ENCODE peak calls at places on chromosomes 5 and 9, in nine cellular contexts. H, S, P, X, K, B, T, Q and W are unnamed samples.
A peak's percentile ranks its signal among the peaks of the same experiment; 100 is the strongest.

GRCh38 chr9:86405926-86406325 is 51.7 kb upstream of the TUT7 start:
- DNase-seq in H (no peak), S (no peak), B (no peak), T (peak; percentile 93), Q (no peak), K (no peak), P (no peak), X (no peak), W (peak; percentile 34)

GRCh38 chr9:77495834-77496671 is 152.1 kb downstream of the GNA14 start:
- DNase-seq in T (peak; percentile 23), X (no peak), H (no peak), S (no peak), Q (no peak), P (no peak), K (no peak), B (no peak), W (no peak)

GRCh38 chr5:36948041-36948440 is 71.5 kb downstream of the NIPBL start:
- DNase-seq in K (no peak), H (no peak), T (peak; percentile 34), S (no peak), X (no peak), B (no peak), P (no peak), Q (no peak), W (no peak)

GRCh38 chr9:69085523-69086283 is 50.2 kb downstream of the FXN start:
- DNase-seq in P (no peak), S (no peak), K (no peak), H (no peak), T (peak; percentile 82), Q (no peak), X (peak; percentile 18), B (no peak), W (no peak)

GRCh38 chr9:106962105-106962504 is 99.1 kb downstream of the ZNF462 start:
- DNase-seq in B (no peak), T (no peak), K (no peak), X (no peak), Q (no peak), P (no peak), H (no peak), S (no peak), W (no peak)

GRCh38 chr5:111367081-111367480 is 142.9 kb downstream of the CAMK4 start:
- DNase-seq in S (no peak), H (no peak), Q (no peak), X (no peak), K (no peak), T (no peak), B (no peak), P (no peak), W (no peak)

GRCh38 chr5:110376281-110376916 is 350.1 kb downstream of the TMEM232 start:
- DNase-seq in B (no peak), T (peak; percentile 23), S (no peak), X (no peak), H (no peak), K (no peak), P (no peak), Q (no peak), W (no peak)

GRCh38 chr9:115013998-115014397 is 83.6 kb upstream of the TNFSF8 start:
- DNase-seq in P (no peak), B (peak; percentile 36), T (peak; percentile 82), S (peak; percentile 58), K (peak; percentile 79), Q (peak; percentile 79), X (peak; percentile 55), H (peak; percentile 85), W (peak; percentile 71)

GRCh38 chr9:77170991-77171699 is 6.2 kb upstream of the VPS13A start:
- DNase-seq in K (no peak), H (no peak), B (peak; percentile 50), Q (no peak), X (no peak), S (no peak), T (no peak), P (no peak), W (no peak)

GRCh38 chr5:143650296-143650695 is 161.7 kb upstream of the HMHB1 start:
- DNase-seq in S (no peak), X (peak; percentile 13), B (no peak), K (no peak), Q (no peak), P (no peak), T (no peak), H (no peak), W (no peak)

GRCh38 chr5:657570-657969 is 35.6 kb downstream of the TPPP start:
- DNase-seq in S (no peak), Q (no peak), P (no peak), T (peak; percentile 73), B (no peak), H (no peak), K (no peak), X (no peak), W (no peak)

GRCh38 chr9:123062306-123063171 is 29.1 kb downstream of the GPR21 start:
- DNase-seq in Q (no peak), S (no peak), T (no peak), X (no peak), P (no peak), H (no peak), K (no peak), B (no peak), W (no peak)

GRCh38 chr5:140116716-140117115 is 2.8 kb downstream of the PURA start:
- DNase-seq in K (no peak), B (no peak), T (no peak), H (no peak), Q (no peak), X (no peak), S (no peak), P (no peak), W (no peak)

DNA sequence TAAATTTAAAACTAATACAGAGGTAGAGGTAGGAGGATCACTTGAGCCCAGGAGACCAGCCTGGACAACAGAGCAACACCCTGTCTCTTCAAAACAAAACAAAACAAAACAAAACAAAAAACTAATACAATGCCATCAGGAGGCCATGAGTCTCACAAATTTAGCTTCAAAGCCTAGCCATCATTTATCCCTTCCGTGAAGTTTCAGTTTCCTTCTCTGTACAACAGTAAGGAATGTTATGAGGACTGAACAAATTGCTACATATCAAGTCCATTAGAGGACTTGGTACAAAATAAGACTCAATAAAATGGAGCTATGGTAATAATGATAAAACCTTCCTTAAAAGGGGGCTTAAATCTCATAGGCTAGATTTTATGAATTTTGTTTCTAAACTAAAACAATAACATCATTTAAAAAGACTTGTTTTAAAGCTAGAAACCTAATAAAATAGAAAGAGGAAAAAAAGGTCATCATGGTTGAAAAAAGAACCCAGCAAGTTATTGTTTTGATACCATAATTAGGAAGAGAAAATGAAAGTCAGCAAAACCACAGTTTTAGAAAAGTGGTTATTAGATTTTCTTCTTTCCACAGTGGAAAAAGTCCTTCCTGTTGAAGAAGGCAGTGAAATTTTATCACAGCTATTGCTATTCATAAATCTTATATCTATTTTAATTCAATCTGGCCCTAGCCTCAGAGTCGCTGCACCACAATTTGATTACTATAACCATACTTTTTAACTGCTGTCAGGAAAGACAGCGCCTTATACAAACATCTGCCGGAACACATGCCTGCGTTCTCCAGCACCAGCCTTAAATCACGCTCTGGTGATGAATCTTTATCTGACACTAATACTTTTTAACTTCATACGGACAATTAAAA is 60.5 kb downstream of the MAPKAP1 start:
- DNase-seq in H (no peak), Q (no peak), T (no peak), K (no peak), X (no peak), B (no peak), S (no peak), P (no peak), W (no peak)
- H3K4me3 ChIP-seq in H (no peak overlapping the region), Q (peak overlapping the region; percentile 23), T (peak overlapping the region; percentile 40), K (peak overlapping the region; percentile 18), X (no peak overlapping the region), B (peak overlapping the region; percentile 38), S (no peak overlapping the region), P (peak overlapping the region; percentile 27), W (no peak overlapping the region)

GRCh38 chr5:72307573-72307967 is 12.5 kb downstream of the MRPS27 start:
- DNase-seq in T (no peak), S (no peak), Q (no peak), X (no peak), K (no peak), H (no peak), B (no peak), P (no peak), W (no peak)

GRCh38 chr5:72305194-72306142 is 14.6 kb downstream of the MRPS27 start:
- DNase-seq in K (no peak), P (no peak), T (no peak), S (no peak), Q (no peak), B (no peak), H (no peak), X (no peak), W (no peak)

GRCh38 chr5:72307968-72308852 is 11.8 kb downstream of the MRPS27 start:
- DNase-seq in P (peak; percentile 90), Q (peak; percentile 99), T (peak; percentile 98), X (peak; percentile 92), H (peak; percentile 98), S (peak; percentile 96), B (peak; percentile 98), K (peak; percentile 94), W (peak; percentile 99)

GRCh38 chr5:72314571-72315172 is 5.4 kb downstream of the MRPS27 start:
- DNase-seq in B (no peak), H (no peak), X (no peak), S (no peak), Q (no peak), T (peak; percentile 81), K (no peak), P (no peak), W (peak; percentile 62)

GRCh38 chr5:72308853-72309191 is 11.2 kb downstream of the MRPS27 start:
- DNase-seq in X (no peak), Q (no peak), B (no peak), P (no peak), H (no peak), S (no peak), T (no peak), K (no peak), W (no peak)
- H3K27ac ChIP-seq in X (peak overlapping the region; percentile 95), Q (peak overlapping the region; percentile 52), B (peak overlapping the region; percentile 97), P (peak overlapping the region; percentile 57), H (peak overlapping the region; percentile 96), S (peak overlapping the region; percentile 95), T (peak overlapping the region; percentile 34), K (peak overlapping the region; percentile 91), W (peak overlapping the region; percentile 93)

DNA sequence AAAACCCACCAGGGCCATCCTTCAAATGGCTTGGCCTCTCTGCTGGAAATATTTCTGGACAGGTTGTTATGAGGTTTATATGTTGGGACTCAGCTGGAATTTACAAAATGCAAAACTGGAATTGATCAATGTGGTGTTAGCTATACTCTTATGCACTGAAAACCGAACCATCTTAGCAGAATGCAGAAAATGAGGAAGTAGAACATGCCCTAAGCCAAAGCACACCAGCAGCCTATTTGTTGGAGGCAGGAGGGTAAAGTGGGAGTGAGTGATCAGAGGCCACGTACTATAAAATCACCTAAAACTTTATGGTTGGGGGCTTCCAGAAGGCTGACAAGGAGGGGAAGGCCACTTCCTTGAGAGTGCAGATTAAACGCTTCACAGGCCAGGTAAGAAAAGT is 63.6 kb upstream of the C5orf63 start:
- DNase-seq in B (no peak), S (no peak), K (no peak), P (no peak), T (no peak), H (no peak), Q (no peak), X (no peak), W (no peak)
- H3K9me3 ChIP-seq in B (no peaks in the 10 kb centered on the region), S (no peaks in the 10 kb centered on the region), K (no peaks in the 10 kb centered on the region), P (no peaks in the 10 kb centered on the region), T (no peaks in the 10 kb centered on the region), H (no peaks in the 10 kb centered on the region), Q (no peaks in the 10 kb centered on the region), X (no peaks in the 10 kb centered on the region), W (no peaks in the 10 kb centered on the region)

DNA sequence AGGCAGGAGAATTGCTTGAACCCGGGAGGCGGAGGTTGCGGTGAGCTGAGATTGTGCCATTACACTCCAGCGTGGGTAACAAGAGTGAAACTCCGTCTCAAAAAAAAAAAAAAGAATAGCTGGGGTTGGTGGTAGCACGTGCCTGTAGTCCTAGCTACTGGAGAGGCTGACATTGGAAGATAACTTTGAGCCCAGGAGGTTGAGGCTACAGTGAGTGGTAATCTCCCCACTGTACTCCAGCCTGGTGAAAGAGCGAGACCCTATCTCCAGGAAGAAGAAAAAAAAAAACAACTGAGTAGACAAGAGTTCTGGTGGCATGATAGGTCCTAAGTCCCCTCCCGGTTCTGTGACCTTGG is 26.3 kb downstream of the GOLGA2 start:
- DNase-seq in H (no peak), T (no peak), P (no peak), B (no peak), S (no peak), Q (no peak), X (no peak), K (no peak), W (no peak)
- H3K4me3 ChIP-seq in H (no peak overlapping the region), T (no peak overlapping the region), P (no peak overlapping the region), B (no peak overlapping the region), S (no peak overlapping the region), Q (no peak overlapping the region), X (no peak overlapping the region), K (peak overlapping the region; percentile 97), W (no peak overlapping the region)